ENCODE peak calls at places on chromosomes 13 and 19, in eight cellular contexts. Q, Z, J, F, R, I, N and E are unnamed samples.

GRCh38 chr13:106378263-106378662 is 157.2 kb downstream of the EFNB2 start:
- DNase-seq in F (no peak), J (no peak), I (no peak), R (no peak), Z (no peak), N (no peak), Q (no peak), E (no peak)

GRCh38 chr13:32984857-32985626 is 31.2 kb upstream of the KL start:
- DNase-seq in Z (peak; percentile 39), J (no peak), I (no peak), N (no peak), R (no peak), F (no peak), Q (no peak), E (no peak)

GRCh38 chr19:14715841-14716240 is 26.0 kb downstream of the ZNF333 start:
- DNase-seq in F (no peak), Z (no peak), J (no peak), R (no peak), Q (no peak), N (no peak), I (no peak), E (no peak)

GRCh38 chr13:23434431-23434830 is 929 bp upstream of the SACS start:
- DNase-seq in N (no peak), R (no peak), J (no peak), I (no peak), Z (no peak), Q (no peak), F (no peak), E (no peak)

GRCh38 chr13:46654956-46655726 is 102.2 kb downstream of the LRCH1 start:
- DNase-seq in R (no peak), Z (no peak), J (no peak), Q (peak; percentile 59), I (no peak), F (no peak), N (no peak), E (no peak)

GRCh38 chr19:17555480-17555928 is at the start of gene COLGALT1:
- DNase-seq in N (peak; percentile 100), I (peak; percentile 73), F (peak; percentile 95), R (peak; percentile 100), Q (peak; percentile 98), J (peak; percentile 99), Z (peak; percentile 93), E (peak; percentile 98)

GRCh38 chr19:917323-918151 is at the start of gene KISS1R:
- DNase-seq in Q (no peak), R (no peak), N (no peak), Z (no peak), F (no peak), J (no peak), I (no peak), E (no peak)

GRCh38 chr19:1651061-1651547 is 1.3 kb downstream of the TCF3 start:
- DNase-seq in J (peak; percentile 43), Z (peak; percentile 21), I (no peak), Q (peak; percentile 37), F (no peak), N (no peak), R (no peak), E (no peak)

GRCh38 chr19:47156861-47157454 is 26.3 kb downstream of the SAE1 start:
- DNase-seq in N (no peak), F (no peak), Z (peak; percentile 78), R (no peak), J (no peak), I (no peak), Q (no peak), E (peak; percentile 69)

GRCh38 chr13:73365681-73366080 is 306.9 kb downstream of the KLF5 start:
- DNase-seq in J (no peak), F (no peak), I (no peak), R (no peak), Z (no peak), Q (no peak), N (no peak), E (no peak)

GRCh38 chr19:511101-511841 is 4.0 kb downstream of the TPGS1 start:
- DNase-seq in Q (peak; percentile 42), F (no peak), I (no peak), J (peak; percentile 88), Z (peak; percentile 79), R (no peak), N (no peak), E (peak; percentile 62)

GRCh38 chr19:40057166-40057565 is 1.1 kb upstream of the ZNF780B start:
- DNase-seq in N (no peak), J (no peak), Q (no peak), I (no peak), R (no peak), Z (no peak), F (no peak), E (no peak)
- H3K4me3 ChIP-seq in N (no peak overlapping the region), J (no peak overlapping the region), Q (no peak overlapping the region), I (no peak overlapping the region), R (no peak overlapping the region), Z (peak overlapping the region; percentile 85), F (no peak overlapping the region), E (no peak overlapping the region)

GRCh38 chr13:28718538-28719226 is at the start of gene SLC46A3:
- DNase-seq in F (peak; percentile 100), R (peak; percentile 95), Z (peak; percentile 98), Q (peak; percentile 98), I (peak; percentile 95), J (peak; percentile 98), N (peak; percentile 98), E (peak; percentile 99)
- TF ChIP-seq CTCF in F (peak; percentile 3), R (peak; percentile 25), Z (peak; percentile 9), Q (no peak), I (no peak), J (no peak), N (peak; percentile 13), E (no peak)

DNA sequence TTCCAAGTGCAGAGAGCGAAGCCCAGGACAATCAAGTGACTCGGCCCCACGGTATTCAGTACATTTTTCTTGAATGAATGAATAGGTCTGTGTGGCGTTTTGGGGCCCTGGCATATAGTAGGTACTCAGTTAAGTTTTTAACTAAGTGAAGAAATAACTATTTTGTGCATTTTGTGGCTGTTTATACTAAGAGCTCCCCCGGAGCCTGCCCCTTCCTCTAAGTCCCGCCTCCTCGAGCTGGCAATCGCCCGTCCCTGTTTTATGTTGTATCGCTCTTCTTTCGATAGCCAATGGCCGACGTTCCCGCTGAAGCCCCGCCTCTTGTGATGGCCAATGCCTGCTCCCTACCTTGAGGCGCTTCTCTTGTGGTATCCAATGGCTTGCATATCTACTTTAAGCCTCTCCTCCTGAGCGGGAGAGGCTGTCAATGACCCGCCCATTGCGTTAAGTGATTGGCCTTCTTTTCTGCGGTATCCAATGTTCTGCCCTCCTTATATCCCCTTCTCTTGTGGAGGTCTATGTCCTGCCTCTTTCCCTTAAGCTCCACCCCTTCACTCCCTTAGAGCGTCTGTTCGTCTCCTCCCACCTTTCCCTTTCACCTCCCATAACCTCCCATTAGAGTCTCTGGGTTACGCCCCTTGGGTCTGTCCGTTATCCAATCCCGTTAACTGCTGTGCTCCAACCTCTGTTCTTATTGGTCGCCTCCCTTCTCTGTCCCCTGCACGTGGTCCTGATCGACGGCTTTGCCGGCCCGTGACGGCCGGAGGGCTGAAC is 510 bp upstream of the HDGFL2 start:
- DNase-seq in I (peak; percentile 100), J (peak; percentile 98), F (peak; percentile 100), Q (peak; percentile 100), R (peak; percentile 96), N (peak; percentile 99), Z (peak; percentile 100), E (peak; percentile 100)
- H3K4me3 ChIP-seq in I (peak overlapping the region; percentile 57), J (peak overlapping the region; percentile 99), F (peak overlapping the region; percentile 64), Q (peak overlapping the region; percentile 62), R (peak overlapping the region; percentile 79), N (peak overlapping the region; percentile 98), Z (peak overlapping the region; percentile 85), E (peak overlapping the region; percentile 58)

GRCh38 chr13:42048625-42049453 is at the start of gene DGKH:
- DNase-seq in F (peak; percentile 78), Z (peak; percentile 77), N (peak; percentile 78), J (peak; percentile 92), R (peak; percentile 58), Q (peak; percentile 66), I (no peak), E (peak; percentile 85)
- TF ChIP-seq CTCF in F (no peak), Z (peak; percentile 7), N (peak; percentile 23), J (no peak), R (no peak), Q (no peak), I (no peak), E (no peak)

GRCh38 chr19:11025445-11025844 is 63.8 kb upstream of the LDLR start:
- DNase-seq in F (no peak), N (no peak), J (no peak), I (no peak), R (no peak), Z (no peak), Q (no peak), E (no peak)

GRCh38 chr19:11023635-11024168 is 62.9 kb downstream of the SMARCA4 start:
- DNase-seq in N (no peak), J (no peak), Q (no peak), R (no peak), Z (no peak), F (no peak), I (no peak), E (no peak)

GRCh38 chr19:11025997-11026396 is 63.3 kb upstream of the LDLR start:
- DNase-seq in F (no peak), N (no peak), R (no peak), Z (no peak), J (no peak), Q (no peak), I (no peak), E (no peak)

GRCh38 chr19:11024259-11024658 is 63.4 kb downstream of the SMARCA4 start:
- DNase-seq in R (no peak), Q (no peak), N (no peak), J (no peak), I (no peak), F (no peak), Z (no peak), E (no peak)

GRCh38 chr19:11025006-11025405 is 64.2 kb downstream of the SMARCA4 start:
- DNase-seq in F (no peak), J (no peak), I (no peak), Q (no peak), N (no peak), Z (no peak), R (no peak), E (no peak)
- H3K4me3 ChIP-seq in F (no peak overlapping the region), J (no peak overlapping the region), I (no peak overlapping the region), Q (no peak overlapping the region), N (no peak overlapping the region), Z (no peak overlapping the region), R (no peak overlapping the region), E (no peak overlapping the region)